ENCODE peak calls at places on chromosomes 4 and X, in nine cellular contexts. A, O, M, K, Q, L, E, P and H are unnamed samples.

GRCh38 chr4:165208741-165209388 is 1.5 kb downstream of the KLHL2 start:
- DNase-seq in E (peak), P (peak), A (no peak), K (no peak), O (no peak), L (no peak), Q (peak), M (no peak), H (no peak)

GRCh38 chrX:109987884-109988283 is 15.0 kb upstream of the TMEM164 start:
- DNase-seq in A (no peak), Q (no peak), E (peak), P (no peak), L (no peak), M (no peak), O (no peak), K (no peak), H (no peak)

GRCh38 chrX:41870719-41871151 is 52.6 kb downstream of the CASK start:
- DNase-seq in O (no peak), P (no peak), L (no peak), K (no peak), Q (peak), E (no peak), M (no peak), A (no peak), H (no peak)

GRCh38 chr4:5165419-5166369 is 114.4 kb downstream of the STK32B start:
- DNase-seq in E (no peak), P (peak), Q (peak), A (no peak), L (no peak), M (no peak), K (no peak), O (no peak), H (no peak)

GRCh38 chrX:65894138-65894537 is 145.7 kb downstream of the VSIG4 start:
- DNase-seq in E (no peak), A (no peak), Q (no peak), K (peak), P (no peak), L (no peak), M (no peak), O (no peak), H (no peak)

GRCh38 chr4:146514651-146515379 is 6.9 kb downstream of the SLC10A7 start:
- DNase-seq in K (no peak), M (no peak), O (no peak), P (no peak), E (no peak), Q (no peak), L (no peak), A (no peak), H (no peak)

GRCh38 chr4:87896020-87896621 is 63.4 kb downstream of the MEPE start:
- DNase-seq in K (no peak), L (peak), P (peak), Q (peak), M (no peak), E (peak), O (no peak), A (no peak), H (no peak)

GRCh38 chr4:166481739-166482138 is 608.7 kb downstream of the TLL1 start:
- DNase-seq in K (no peak), E (no peak), P (peak), O (no peak), Q (no peak), M (no peak), L (no peak), A (no peak), H (no peak)

GRCh38 chrX:97602465-97603258 is 719.0 kb downstream of the RPA4 start:
- DNase-seq in P (no peak), Q (no peak), K (no peak), M (no peak), E (no peak), A (no peak), L (no peak), O (no peak), H (no peak)

GRCh38 chr4:95155759-95156451 is 392.9 kb downstream of the UNC5C start:
- DNase-seq in A (no peak), Q (peak), O (no peak), L (no peak), E (peak), M (no peak), K (no peak), P (peak), H (no peak)

GRCh38 chr4:25441519-25442117 is 64.6 kb downstream of the ANAPC4 start:
- DNase-seq in K (no peak), O (peak), P (peak), M (peak), E (peak), Q (peak), A (peak), L (peak), H (peak)

GRCh38 chr4:75630174-75630931 is at the start of gene CDKL2:
- DNase-seq in M (peak), Q (peak), K (peak), A (peak), O (peak), P (peak), L (peak), E (peak), H (peak)

GRCh38 chrX:20061869-20062254 is 54.8 kb downstream of the MAP7D2 start:
- DNase-seq in M (no peak), E (peak), L (no peak), P (peak), Q (no peak), A (no peak), O (no peak), K (no peak), H (no peak)

GRCh38 chr4:186554485-186554884 is 882 bp downstream of the MTNR1A start:
- DNase-seq in K (no peak), O (no peak), P (peak), M (peak), E (no peak), Q (peak), L (no peak), A (no peak), H (no peak)

GRCh38 chrX:26783512-26784225 is 567.7 kb downstream of the MAGEB5 start:
- DNase-seq in E (peak), L (no peak), M (no peak), Q (no peak), A (no peak), K (no peak), P (peak), O (no peak), H (no peak)

GRCh38 chr4:54840992-54841768 is 183.4 kb downstream of the KIT start:
- DNase-seq in O (no peak), A (peak), Q (no peak), L (peak), K (no peak), M (no peak), E (peak), P (peak), H (no peak)

GRCh38 chrX:20066968-20067708 is 49.6 kb downstream of the MAP7D2 start:
- DNase-seq in O (no peak), L (no peak), P (peak), A (no peak), Q (peak), K (no peak), M (no peak), E (peak), H (no peak)

GRCh38 chrX:19904778-19905367 is 17.5 kb upstream of the SH3KBP1 start:
- DNase-seq in P (peak), M (no peak), Q (peak), E (peak), L (peak), O (no peak), A (no peak), K (no peak), H (peak)